ENCODE peak calls at places on chromosomes 11 and 22, in eight cellular contexts. One of them, this sample, is unnamed.

GRCh38 chr11:64074239-64074638 is 38.5 kb downstream of the FLRT1 start:
- DNase-seq in H1: no peak
- DNase-seq in K562: peak
- DNase-seq in fibroblast of lung: no peak
- DNase-seq in hepatocyte: peak
- DNase-seq in HCT116: no peak
- DNase-seq in PC-9: no peak
- DNase-seq in OCI-LY7: no peak
- DNase-seq in this sample: no peak

GRCh38 chr22:23237201-23237798 is 57.0 kb downstream of the BCR start:
- DNase-seq in OCI-LY7: no peak
- DNase-seq in PC-9: no peak
- DNase-seq in HCT116: no peak
- DNase-seq in hepatocyte: peak
- DNase-seq in fibroblast of lung: peak
- DNase-seq in K562: peak
- DNase-seq in H1: no peak
- DNase-seq in this sample: peak

GRCh38 chr11:129249351-129249750 is 57.2 kb upstream of the ARHGAP32 start:
- DNase-seq in OCI-LY7: no peak
- DNase-seq in PC-9: no peak
- DNase-seq in hepatocyte: no peak
- DNase-seq in HCT116: no peak
- DNase-seq in fibroblast of lung: peak
- DNase-seq in K562: no peak
- DNase-seq in H1: no peak
- DNase-seq in this sample: peak

GRCh38 chr11:2860636-2861035 is 24.9 kb downstream of the CDKN1C start:
- DNase-seq in K562: peak
- DNase-seq in hepatocyte: peak
- DNase-seq in fibroblast of lung: peak
- DNase-seq in PC-9: peak
- DNase-seq in HCT116: no peak
- DNase-seq in OCI-LY7: no peak
- DNase-seq in H1: no peak
- DNase-seq in this sample: peak

GRCh38 chr11:32616903-32617302 is 33.3 kb downstream of the EIF3M start:
- DNase-seq in PC-9: no peak
- DNase-seq in OCI-LY7: no peak
- DNase-seq in K562: no peak
- DNase-seq in fibroblast of lung: no peak
- DNase-seq in H1: no peak
- DNase-seq in hepatocyte: no peak
- DNase-seq in HCT116: no peak
- DNase-seq in this sample: no peak

GRCh38 chr11:64379817-64380709 is 21.1 kb downstream of the RPS6KA4 start:
- DNase-seq in OCI-LY7: no peak
- DNase-seq in fibroblast of lung: no peak
- DNase-seq in PC-9: no peak
- DNase-seq in K562: no peak
- DNase-seq in hepatocyte: no peak
- DNase-seq in H1: no peak
- DNase-seq in HCT116: no peak
- DNase-seq in this sample: no peak

GRCh38 chr11:8832571-8833260 is 78.3 kb upstream of the AKIP1 start:
- DNase-seq in HCT116: no peak
- DNase-seq in PC-9: peak
- DNase-seq in K562: no peak
- DNase-seq in OCI-LY7: peak
- DNase-seq in H1: no peak
- DNase-seq in fibroblast of lung: peak
- DNase-seq in hepatocyte: peak
- DNase-seq in this sample: peak

GRCh38 chr11:46120711-46121327 is 435 bp downstream of the PHF21A start:
- DNase-seq in K562: peak
- DNase-seq in PC-9: peak
- DNase-seq in hepatocyte: peak
- DNase-seq in OCI-LY7: peak
- DNase-seq in fibroblast of lung: peak
- DNase-seq in HCT116: no peak
- DNase-seq in H1: no peak
- DNase-seq in this sample: peak

GRCh38 chr22:46074771-46075551 is 75.4 kb upstream of the PPARA start:
- DNase-seq in hepatocyte: no peak
- DNase-seq in H1: no peak
- DNase-seq in HCT116: no peak
- DNase-seq in fibroblast of lung: no peak
- DNase-seq in K562: no peak
- DNase-seq in OCI-LY7: no peak
- DNase-seq in PC-9: no peak
- DNase-seq in this sample: no peak

GRCh38 chr22:20569059-20570058 is 61.9 kb downstream of the MED15 start:
- DNase-seq in H1: no peak
- DNase-seq in PC-9: peak
- DNase-seq in HCT116: peak
- DNase-seq in K562: no peak
- DNase-seq in hepatocyte: peak
- DNase-seq in fibroblast of lung: peak
- DNase-seq in OCI-LY7: no peak
- DNase-seq in this sample: peak

GRCh38 chr11:111000400-111001090 is 245.0 kb upstream of the POU2AF2 start:
- DNase-seq in HCT116: no peak
- DNase-seq in OCI-LY7: no peak
- DNase-seq in H1: no peak
- DNase-seq in fibroblast of lung: peak
- DNase-seq in PC-9: no peak
- DNase-seq in hepatocyte: no peak
- DNase-seq in K562: no peak
- DNase-seq in this sample: peak

GRCh38 chr22:29112102-29112501 is 39.3 kb downstream of the KREMEN1 start:
- DNase-seq in PC-9: no peak
- DNase-seq in H1: no peak
- DNase-seq in K562: no peak
- DNase-seq in OCI-LY7: no peak
- DNase-seq in hepatocyte: no peak
- DNase-seq in fibroblast of lung: no peak
- DNase-seq in HCT116: no peak
- DNase-seq in this sample: no peak

GRCh38 chr11:76626266-76626665 is 44.3 kb downstream of the LRRC32 start:
- DNase-seq in fibroblast of lung: no peak
- DNase-seq in K562: no peak
- DNase-seq in HCT116: no peak
- DNase-seq in H1: no peak
- DNase-seq in PC-9: no peak
- DNase-seq in OCI-LY7: no peak
- DNase-seq in hepatocyte: no peak
- DNase-seq in this sample: no peak

GRCh38 chr11:76629133-76629852 is 41.3 kb downstream of the LRRC32 start:
- DNase-seq in H1: no peak
- DNase-seq in OCI-LY7: no peak
- DNase-seq in HCT116: no peak
- DNase-seq in PC-9: no peak
- DNase-seq in K562: no peak
- DNase-seq in fibroblast of lung: peak
- DNase-seq in hepatocyte: no peak
- DNase-seq in this sample: no peak

GRCh38 chr11:76628408-76628947 is 42.1 kb downstream of the LRRC32 start:
- DNase-seq in H1: no peak
- DNase-seq in OCI-LY7: no peak
- DNase-seq in K562: no peak
- DNase-seq in HCT116: no peak
- DNase-seq in hepatocyte: no peak
- DNase-seq in fibroblast of lung: no peak
- DNase-seq in PC-9: no peak
- DNase-seq in this sample: no peak

GRCh38 chr11:76626921-76627391 is 43.6 kb downstream of the LRRC32 start:
- DNase-seq in K562: no peak
- DNase-seq in hepatocyte: no peak
- DNase-seq in PC-9: no peak
- DNase-seq in HCT116: no peak
- DNase-seq in OCI-LY7: peak
- DNase-seq in H1: no peak
- DNase-seq in fibroblast of lung: peak
- DNase-seq in this sample: peak

GRCh38 chr11:76627541-76628082 is 42.9 kb downstream of the LRRC32 start:
- DNase-seq in OCI-LY7: peak
- DNase-seq in PC-9: no peak
- DNase-seq in H1: no peak
- DNase-seq in hepatocyte: no peak
- DNase-seq in fibroblast of lung: no peak
- DNase-seq in HCT116: no peak
- DNase-seq in K562: no peak
- DNase-seq in this sample: no peak
- H3K4me2 ChIP-seq in OCI-LY7: peak
- H3K4me2 ChIP-seq in PC-9: no peak
- H3K4me2 ChIP-seq in H1: no peak
- H3K4me2 ChIP-seq in hepatocyte: no peak
- H3K4me2 ChIP-seq in fibroblast of lung: no peak
- H3K4me2 ChIP-seq in HCT116: no peak
- H3K4me2 ChIP-seq in K562: no peak
- H3K4me2 ChIP-seq in this sample: no peak

GRCh38 chr11:123458501-123458900 is 28.4 kb downstream of the GRAMD1B start:
- DNase-seq in fibroblast of lung: no peak
- DNase-seq in hepatocyte: no peak
- DNase-seq in HCT116: no peak
- DNase-seq in PC-9: no peak
- DNase-seq in OCI-LY7: no peak
- DNase-seq in K562: no peak
- DNase-seq in H1: no peak
- DNase-seq in this sample: no peak
- H3K27ac ChIP-seq in fibroblast of lung: no peak
- H3K27ac ChIP-seq in hepatocyte: no peak
- H3K27ac ChIP-seq in HCT116: no peak
- H3K27ac ChIP-seq in PC-9: no peak
- H3K27ac ChIP-seq in OCI-LY7: no peak
- H3K27ac ChIP-seq in K562: no peak
- H3K27ac ChIP-seq in H1: no peak
- H3K27ac ChIP-seq in this sample: no peak

GRCh38 chr11:1754376-1755150 is 4.2 kb upstream of the IFITM10 start:
- DNase-seq in H1: no peak
- DNase-seq in fibroblast of lung: no peak
- DNase-seq in HCT116: no peak
- DNase-seq in K562: no peak
- DNase-seq in OCI-LY7: no peak
- DNase-seq in PC-9: no peak
- DNase-seq in hepatocyte: no peak
- DNase-seq in this sample: no peak
- H3K4me3 ChIP-seq in H1: no peak
- H3K4me3 ChIP-seq in fibroblast of lung: no peak
- H3K4me3 ChIP-seq in HCT116: no peak
- H3K4me3 ChIP-seq in K562: no peak
- H3K4me3 ChIP-seq in OCI-LY7: no peak
- H3K4me3 ChIP-seq in PC-9: no peak
- H3K4me3 ChIP-seq in hepatocyte: no peak
- H3K4me3 ChIP-seq in this sample: no peak

DNA sequence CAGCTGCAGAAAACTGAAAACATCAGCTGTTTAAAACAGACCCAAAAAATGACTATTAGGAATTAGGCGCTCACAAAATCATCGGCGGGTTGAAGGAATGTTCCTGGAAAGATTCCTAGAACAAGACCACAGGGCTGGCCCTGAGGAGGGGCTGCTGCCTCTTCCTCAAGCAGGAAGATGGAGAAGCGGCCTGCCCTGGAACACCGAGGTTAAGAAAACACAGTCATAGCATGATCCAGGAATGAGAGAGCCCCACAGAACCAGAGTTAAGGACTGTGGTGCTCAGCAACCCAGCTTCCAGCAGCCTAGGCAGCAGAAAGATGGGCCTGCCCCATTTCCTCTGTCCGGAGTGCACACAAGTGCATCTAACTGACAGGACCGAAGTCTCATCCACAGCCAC is 78.4 kb downstream of the C11orf91 start:
- DNase-seq in K562: no peak
- DNase-seq in OCI-LY7: no peak
- DNase-seq in HCT116: no peak
- DNase-seq in PC-9: no peak
- DNase-seq in H1: no peak
- DNase-seq in fibroblast of lung: peak
- DNase-seq in hepatocyte: no peak
- DNase-seq in this sample: peak
- H3K4me2 ChIP-seq in K562: no peak
- H3K4me2 ChIP-seq in OCI-LY7: no peak
- H3K4me2 ChIP-seq in HCT116: no peak
- H3K4me2 ChIP-seq in PC-9: no peak
- H3K4me2 ChIP-seq in H1: no peak
- H3K4me2 ChIP-seq in fibroblast of lung: no peak
- H3K4me2 ChIP-seq in hepatocyte: no peak
- H3K4me2 ChIP-seq in this sample: peak

GRCh38 chr22:50415426-50415825 is 59.4 kb downstream of the SBF1 start:
- DNase-seq in K562: no peak
- DNase-seq in hepatocyte: peak
- DNase-seq in HCT116: no peak
- DNase-seq in PC-9: no peak
- DNase-seq in fibroblast of lung: no peak
- DNase-seq in H1: no peak
- DNase-seq in OCI-LY7: no peak
- DNase-seq in this sample: no peak
- H3K27ac ChIP-seq in K562: no peak
- H3K27ac ChIP-seq in hepatocyte: no peak
- H3K27ac ChIP-seq in HCT116: no peak
- H3K27ac ChIP-seq in PC-9: no peak
- H3K27ac ChIP-seq in fibroblast of lung: no peak
- H3K27ac ChIP-seq in H1: no peak
- H3K27ac ChIP-seq in OCI-LY7: no peak
- H3K27ac ChIP-seq in this sample: no peak